ENCODE peak calls at places on chromosomes 6 and 20, in five cellular contexts. Q, I, U, J and G are unnamed samples.

GRCh38 chr6:33343953-33344611 is 26.5 kb upstream of the ZBTB22 start:
- DNase-seq in J (no peak), Q (no peak), U (no peak), I (no peak), G (no peak)

GRCh38 chr6:28710466-28711191 is 184.9 kb downstream of the GPX5 start:
- DNase-seq in U (no peak), I (no peak), Q (peak; percentile 65), J (peak; percentile 85), G (peak; percentile 82)

GRCh38 chr6:130708338-130708737 is 118.9 kb upstream of the SMLR1 start:
- DNase-seq in Q (peak; percentile 52), J (no peak), U (no peak), I (no peak), G (no peak)

GRCh38 chr6:125124250-125124777 is 29.3 kb upstream of the TPD52L1 start:
- DNase-seq in U (no peak), I (no peak), J (no peak), Q (no peak), G (peak; percentile 30)

GRCh38 chr6:21467091-21467490 is 126.5 kb upstream of the SOX4 start:
- DNase-seq in Q (no peak), I (no peak), J (no peak), U (no peak), G (no peak)

GRCh38 chr20:43963872-43964791 is 49.5 kb downstream of the TOX2 start:
- DNase-seq in J (no peak), I (peak; percentile 76), U (no peak), Q (no peak), G (peak; percentile 91)

GRCh38 chr20:21643417-21643816 is 62.0 kb upstream of the PAX1 start:
- DNase-seq in J (no peak), I (no peak), U (no peak), Q (no peak), G (no peak)

GRCh38 chr6:64890609-64891008 is 816.4 kb downstream of the EYS start:
- DNase-seq in J (no peak), I (no peak), Q (no peak), U (no peak), G (peak; percentile 1)

GRCh38 chr6:63269470-63269869 is 50.3 kb downstream of the LGSN start:
- DNase-seq in U (no peak), Q (no peak), J (no peak), I (no peak), G (no peak)

GRCh38 chr6:75084872-75085381 is 120.9 kb downstream of the COL12A1 start:
- DNase-seq in U (peak; percentile 42), Q (no peak), J (peak; percentile 52), I (peak; percentile 68), G (no peak)

GRCh38 chr20:17518339-17519052 is 12.7 kb downstream of the BFSP1 start:
- DNase-seq in U (no peak), J (peak; percentile 63), Q (no peak), I (peak; percentile 43), G (peak; percentile 49)

GRCh38 chr6:106249658-106250057 is 75.9 kb downstream of the ATG5 start:
- DNase-seq in U (no peak), I (no peak), Q (no peak), J (no peak), G (no peak)

GRCh38 chr6:122947355-122947754 is 48.7 kb upstream of the CLVS2 start:
- DNase-seq in Q (no peak), U (no peak), I (no peak), J (peak; percentile 47), G (peak; percentile 26)

GRCh38 chr6:129889580-129889979 is 28.5 kb upstream of the TMEM244 start:
- DNase-seq in Q (no peak), I (no peak), U (no peak), J (no peak), G (peak; percentile 94)

GRCh38 chr6:4179960-4180652 is 44.7 kb upstream of the ECI2 start:
- DNase-seq in Q (no peak), U (no peak), J (no peak), I (no peak), G (no peak)
- TF ChIP-seq CTCF in Q (no peak), U (no peak), J (no peak), I (no peak), G (no peak)

DNA sequence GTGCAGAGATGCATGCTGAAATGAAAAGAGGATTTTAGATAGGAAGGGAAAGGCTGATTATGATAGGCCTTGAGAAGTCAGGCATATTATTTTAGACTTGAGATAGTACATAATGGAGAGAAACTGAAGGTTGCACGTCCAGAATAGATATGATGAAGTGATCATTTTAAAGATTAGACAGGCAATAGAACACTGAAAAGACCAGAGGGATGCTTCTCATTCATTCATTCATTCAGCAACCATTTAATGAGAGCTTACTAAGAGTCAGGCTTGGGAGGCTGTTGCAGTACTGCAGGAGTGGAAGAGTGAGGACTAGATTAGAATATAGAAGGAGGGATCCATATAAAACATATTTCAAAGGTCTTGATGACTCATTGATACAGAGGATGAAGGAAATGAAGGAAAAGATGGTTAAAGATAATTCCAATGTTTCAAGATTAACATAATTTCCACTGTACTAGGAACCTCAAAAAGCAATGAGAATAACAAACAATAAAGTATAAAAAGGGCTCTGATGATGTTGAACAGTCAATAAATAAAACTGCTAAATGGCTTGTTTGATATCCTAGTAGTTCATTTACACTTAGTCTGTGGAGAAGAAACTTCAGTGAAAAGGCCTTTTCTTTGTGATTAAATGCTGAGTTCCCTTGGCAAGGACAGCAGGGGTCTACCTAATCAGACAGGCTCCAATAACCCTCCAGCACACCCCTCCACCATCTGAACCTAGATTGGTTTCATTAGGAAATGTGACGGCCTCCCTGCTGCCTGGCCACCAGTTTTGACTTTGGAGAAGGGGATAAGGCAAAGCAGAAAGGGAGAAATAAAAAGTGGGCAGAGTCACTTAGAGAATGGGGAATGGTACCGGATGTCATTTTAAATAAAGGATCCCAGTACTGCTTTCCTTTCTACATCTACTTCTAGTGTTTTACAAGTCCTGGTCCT is 5.3 kb upstream of the FBXO9 start:
- DNase-seq in U (no peak), Q (no peak), I (no peak), J (no peak), G (no peak)
- H3K4me3 ChIP-seq in U (peak overlapping the region; percentile 58), Q (peak overlapping the region; percentile 64), I (peak overlapping the region; percentile 70), J (no peak overlapping the region), G (peak overlapping the region; percentile 84)

GRCh38 chr20:39563406-39563805 is 601.3 kb downstream of the DHX35 start:
- DNase-seq in Q (no peak), I (no peak), U (no peak), J (no peak), G (no peak)
- TF ChIP-seq CTCF in Q (no peak), I (no peak), U (no peak), J (no peak), G (no peak)

GRCh38 chr6:159117031-159117430 is 52.2 kb upstream of the FNDC1 start:
- DNase-seq in I (peak; percentile 80), J (no peak), U (no peak), Q (no peak), G (peak; percentile 49)
- H3K4me3 ChIP-seq in I (no peak overlapping the region), J (no peak overlapping the region), U (no peak overlapping the region), Q (no peak overlapping the region), G (no peak overlapping the region)

DNA sequence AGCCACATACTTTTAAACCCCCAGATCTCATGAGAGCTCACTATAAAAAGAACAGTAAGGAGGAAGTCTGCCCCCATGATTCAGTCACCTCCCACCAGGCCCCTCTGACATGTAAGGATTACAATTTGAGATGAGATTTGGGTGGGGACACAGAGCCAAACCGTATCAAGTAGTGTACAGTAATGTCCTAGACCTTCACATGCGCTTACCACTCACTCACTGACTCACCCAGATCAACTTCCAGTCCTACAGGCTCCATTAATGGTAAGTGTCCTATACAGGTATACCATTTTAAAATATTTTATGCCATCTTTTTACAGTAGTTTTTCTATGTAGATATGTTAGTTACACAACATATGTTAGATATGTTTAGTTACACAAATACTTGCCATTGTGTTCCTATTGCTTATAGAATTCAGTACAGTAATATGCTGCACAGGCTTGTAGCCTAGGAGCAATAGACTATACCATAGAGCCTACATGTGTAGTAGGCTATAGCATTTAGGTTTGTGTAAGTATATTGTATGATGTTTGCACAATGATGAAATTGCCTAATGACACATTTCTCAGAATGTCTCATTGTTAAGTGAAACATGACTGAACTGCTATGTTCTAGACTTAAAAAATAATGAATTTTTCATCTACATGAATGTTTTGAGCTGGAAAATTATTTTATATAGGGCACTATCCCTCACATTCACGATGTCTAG is 11.7 kb downstream of the TSPYL1 start:
- DNase-seq in Q (no peak), U (no peak), J (no peak), I (no peak), G (peak; percentile 48)
- TF ChIP-seq CTCF in Q (no peak), U (no peak), J (no peak), I (no peak), G (no peak)

DNA sequence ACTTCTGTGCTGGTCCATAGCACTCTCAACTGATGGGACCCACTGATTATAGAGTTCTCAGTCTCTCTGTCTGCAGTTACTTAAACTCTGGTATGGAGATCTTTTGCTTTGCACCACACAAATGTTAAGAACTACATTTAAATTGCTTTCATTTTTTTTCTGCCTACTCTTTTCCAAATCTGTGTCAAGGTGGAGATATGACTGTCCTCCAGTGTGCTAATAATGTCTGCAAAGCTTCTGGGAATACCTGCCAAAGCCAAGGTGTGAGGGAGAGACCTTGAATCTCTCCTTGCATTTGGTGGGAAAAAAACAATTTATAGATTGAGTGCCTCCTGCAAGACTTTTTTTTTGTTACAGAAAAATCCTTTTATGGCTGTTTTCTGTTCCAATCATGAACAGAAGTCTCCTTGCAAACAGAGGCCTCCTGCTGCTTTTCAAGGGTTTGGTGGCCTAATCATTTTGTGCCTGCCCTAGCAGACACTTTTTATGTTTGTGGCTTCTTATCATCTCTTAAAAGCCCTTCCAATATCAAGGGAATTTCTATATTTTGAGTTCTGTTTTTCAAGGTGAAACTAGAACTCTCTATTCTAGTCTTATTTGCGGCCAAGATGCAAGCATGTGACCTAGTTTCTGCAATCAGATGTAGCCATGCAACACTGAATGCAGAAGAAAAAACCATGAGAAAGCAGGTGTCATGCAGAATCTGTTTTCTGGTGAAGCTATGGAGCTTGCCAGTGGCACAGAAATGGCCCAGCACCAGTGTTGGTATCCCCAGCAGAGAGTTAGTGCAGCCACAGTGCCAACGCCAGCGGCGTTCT is 23.2 kb upstream of the AKIRIN2 start:
- DNase-seq in Q (no peak), I (no peak), J (no peak), U (no peak), G (no peak)
- H3K4me3 ChIP-seq in Q (no peak overlapping the region), I (no peak overlapping the region), J (no peak overlapping the region), U (no peak overlapping the region), G (no peak overlapping the region)